ENCODE peak calls at places on chromosome 14, in six cellular contexts. D is HFF-Myc, R is brain microvascular endothelial cell, Y is nephron progenitor cell, W is GM10248, O is RWPE2. P is an unnamed sample.

GRCh38 chr14:77305696-77306095 is 15.0 kb downstream of the POMT2 start:
- DNase-seq in D (no peak), R (no peak), W (no peak), O (no peak), Y (no peak), P (no peak)

GRCh38 chr14:61710853-61711817 is 15.8 kb downstream of the HIF1A start:
- DNase-seq in O (no peak), Y (no peak), W (no peak), D (no peak), R (no peak), P (no peak)

GRCh38 chr14:25942090-25942489 is 655.7 kb downstream of the NOVA1 start:
- DNase-seq in Y (no peak), O (no peak), R (no peak), D (no peak), W (no peak), P (no peak)

GRCh38 chr14:48027115-48027514 is 351.7 kb upstream of the MDGA2 start:
- DNase-seq in O (no peak), D (no peak), Y (no peak), R (no peak), W (no peak), P (no peak)

GRCh38 chr14:37796703-37797416 is 201.4 kb downstream of the TTC6 start:
- DNase-seq in O (no peak), D (no peak), R (no peak), Y (no peak), W (no peak), P (no peak)

GRCh38 chr14:53167602-53168328 is 14.6 kb upstream of the DDHD1 start:
- DNase-seq in O (no peak), D (no peak), R (no peak), Y (no peak), W (no peak), P (peak; percentile 48)

GRCh38 chr14:40727107-40727506 is 879.6 kb upstream of the LRFN5 start:
- DNase-seq in Y (no peak), O (no peak), W (no peak), D (no peak), R (no peak), P (no peak)

GRCh38 chr14:24784981-24785380 is 151.0 kb upstream of the GZMB start:
- DNase-seq in O (no peak), Y (no peak), R (no peak), W (no peak), D (no peak), P (no peak)

GRCh38 chr14:95163132-95163531 is 5.8 kb upstream of the DICER1 start:
- DNase-seq in R (no peak), O (no peak), W (no peak), D (no peak), Y (no peak), P (no peak)

GRCh38 chr14:104385189-104386135 is 194.1 kb upstream of the C14orf180 start:
- DNase-seq in R (no peak), Y (no peak), O (peak; percentile 45), W (no peak), D (no peak), P (no peak)

GRCh38 chr14:34665785-34666425 is 36.0 kb upstream of the SNX6 start:
- DNase-seq in R (peak; percentile 89), O (peak; percentile 78), Y (no peak), D (peak; percentile 82), W (no peak), P (peak; percentile 22)

GRCh38 chr14:90624228-90624627 is 192.0 kb downstream of the TTC7B start:
- DNase-seq in R (no peak), W (no peak), O (peak; percentile 87), D (no peak), Y (no peak), P (no peak)

GRCh38 chr14:99262977-99263448 is 9.0 kb downstream of the BCL11B start:
- DNase-seq in D (no peak), R (no peak), Y (no peak), O (peak; percentile 60), W (no peak), P (no peak)

GRCh38 chr14:32608880-32609279 is 279.8 kb downstream of the AKAP6 start:
- DNase-seq in W (no peak), D (no peak), Y (no peak), O (no peak), R (peak; percentile 50), P (no peak)

GRCh38 chr14:102500190-102500661 is 9.3 kb downstream of the ANKRD9 start:
- DNase-seq in D (peak; percentile 73), O (peak; percentile 94), R (peak; percentile 83), Y (no peak), W (no peak), P (peak; percentile 47)

GRCh38 chr14:72401632-72402428 is 469.6 kb downstream of the RGS6 start:
- DNase-seq in D (no peak), W (no peak), R (peak; percentile 9), O (no peak), Y (no peak), P (no peak)

GRCh38 chr14:83217492-83217891 is 1683.8 kb upstream of the SEL1L start:
- DNase-seq in W (no peak), D (no peak), Y (no peak), R (peak; percentile 48), O (no peak), P (peak; percentile 45)

GRCh38 chr14:91983571-91983970 is 36.1 kb upstream of the FBLN5 start:
- DNase-seq in R (no peak), Y (no peak), W (no peak), D (no peak), O (no peak), P (no peak)

GRCh38 chr14:83257466-83258439 is 1724.1 kb upstream of the SEL1L start:
- DNase-seq in R (no peak), D (no peak), O (no peak), W (no peak), Y (no peak), P (no peak)

GRCh38 chr14:35211067-35211466 is 81.1 kb upstream of the PSMA6 start:
- DNase-seq in W (no peak), D (no peak), O (no peak), R (no peak), Y (no peak), P (no peak)

GRCh38 chr14:103519043-103519836 is 3.4 kb downstream of the CKB start:
- DNase-seq in R (no peak), O (peak; percentile 75), D (no peak), Y (no peak), W (no peak), P (no peak)

GRCh38 chr14:100690672-100691071 is 36.0 kb upstream of the DLK1 start:
- DNase-seq in R (no peak), W (no peak), D (no peak), Y (no peak), O (no peak), P (no peak)

GRCh38 chr14:33509927-33510535 is 440.8 kb downstream of the EGLN3 start:
- DNase-seq in W (no peak), R (peak; percentile 89), Y (peak; percentile 10), D (no peak), O (no peak), P (no peak)

GRCh38 chr14:93184391-93185332 is at the start of the genes LYSET and MOAP1:
- DNase-seq in W (peak; percentile 94), D (peak; percentile 19), R (peak; percentile 72), O (peak; percentile 92), Y (peak; percentile 88), P (peak; percentile 44)
- TF ChIP-seq CTCF in W (peak; percentile 27), D (no peak), R (no peak), O (peak; percentile 42), Y (peak; percentile 10), P (no peak)

GRCh38 chr14:22556990-22557623 is 31.9 kb downstream of the DAD1 start:
- DNase-seq in R (peak; percentile 48), Y (peak; percentile 94), W (peak; percentile 77), D (no peak), O (peak; percentile 81), P (peak; percentile 49)
- TF ChIP-seq CTCF in R (peak; percentile 88), Y (peak; percentile 100), W (peak; percentile 92), D (peak; percentile 97), O (peak; percentile 100), P (peak; percentile 84)

GRCh38 chr14:31336646-31337045 is 83.7 kb downstream of the HEATR5A start:
- DNase-seq in Y (no peak), O (no peak), D (no peak), W (no peak), R (peak; percentile 3), P (no peak)

GRCh38 chr14:31340297-31341063 is 79.9 kb downstream of the HEATR5A start:
- DNase-seq in D (no peak), R (no peak), Y (no peak), W (no peak), O (no peak), P (no peak)

GRCh38 chr14:31337331-31337730 is 83.0 kb downstream of the HEATR5A start:
- DNase-seq in Y (no peak), W (no peak), D (no peak), R (no peak), O (no peak), P (no peak)

GRCh38 chr14:31341280-31341679 is 79.1 kb downstream of the HEATR5A start:
- DNase-seq in W (no peak), Y (no peak), O (no peak), R (no peak), D (no peak), P (no peak)

DNA sequence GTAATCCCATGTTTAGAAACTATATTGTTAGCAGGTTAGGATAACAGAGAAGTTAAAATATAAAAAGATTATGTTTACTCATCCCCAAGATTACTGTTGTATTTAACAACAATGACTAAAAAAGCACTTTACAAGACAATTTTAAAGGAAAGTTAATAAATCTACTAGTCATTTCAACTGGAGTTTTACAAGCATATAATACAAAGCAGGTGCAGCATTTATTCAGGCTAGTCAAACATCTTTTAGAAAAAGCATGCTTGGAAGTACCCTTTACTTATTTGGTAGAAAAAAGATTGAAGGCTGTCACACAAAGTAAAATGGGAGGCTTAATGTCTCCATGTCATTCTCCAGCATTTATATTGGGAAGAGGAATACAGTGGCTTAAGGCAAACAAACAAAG is 80.6 kb downstream of the HEATR5A start:
- DNase-seq in O (no peak), D (no peak), R (no peak), Y (no peak), W (no peak), P (no peak)
- TF ChIP-seq CTCF in O (no peak), D (no peak), R (no peak), Y (no peak), W (no peak), P (no peak)

DNA sequence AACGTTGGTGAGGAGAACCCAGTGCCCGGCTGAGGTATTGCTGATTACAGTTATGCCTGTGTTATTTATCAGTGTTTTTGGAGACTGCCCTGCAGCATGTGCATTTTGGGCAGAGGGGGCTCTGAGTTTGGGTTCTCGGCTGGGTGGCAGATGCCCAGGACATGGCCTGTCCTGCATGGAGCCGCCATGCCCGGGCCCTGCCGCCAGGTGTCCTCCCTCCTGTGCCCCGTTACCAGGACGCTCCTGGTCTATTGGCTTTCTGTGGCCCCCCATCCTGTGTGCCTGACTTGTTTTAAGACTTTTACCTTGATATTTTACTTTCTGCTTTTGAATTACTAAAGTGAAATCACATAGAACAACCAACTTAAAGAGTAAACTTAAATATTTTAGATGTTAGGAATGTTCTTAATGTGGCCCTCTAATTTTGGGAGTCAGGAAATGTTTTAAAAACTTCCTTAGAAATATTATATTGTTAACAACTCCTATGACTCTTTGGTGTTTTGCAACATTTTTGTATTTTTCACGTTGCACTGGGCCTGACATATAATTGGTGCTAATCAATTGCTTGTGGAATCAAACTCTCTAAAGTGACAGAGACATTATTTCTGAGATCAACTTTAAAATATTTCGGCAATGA is 51.8 kb downstream of the PRIMA1 start:
- DNase-seq in Y (no peak), W (no peak), D (no peak), R (no peak), O (no peak), P (no peak)
- TF ChIP-seq CTCF in Y (peak; percentile 41), W (peak; percentile 27), D (no peak), R (no peak), O (no peak), P (no peak)

GRCh38 chr14:56280843-56281242 is 162.6 kb downstream of the PELI2 start:
- DNase-seq in R (no peak), D (no peak), O (no peak), Y (no peak), W (no peak), P (no peak)
- TF ChIP-seq CTCF in R (peak; percentile 43), D (peak; percentile 8), O (peak; percentile 36), Y (no peak), W (no peak), P (no peak)